ENCODE peak calls at places on chromosome 20, in five cellular contexts. S is lung microvascular endothelial cell, W is ovary, M is Calu3, B is fibroblast of pulmonary artery. Z is an unnamed sample.
A peak's percentile ranks its signal among the peaks of the same experiment; 100 is the strongest.

GRCh38 chr20:57078101-57078500 is 188.3 kb downstream of the BMP7 start:
- DNase-seq in S (no peak), W (no peak), M (no peak), B (no peak), Z (no peak)

GRCh38 chr20:2820084-2820895 is 4.1 kb downstream of the TMEM239 start:
- DNase-seq in S (no peak), W (peak; percentile 80), M (no peak), B (peak; percentile 76), Z (no peak)

GRCh38 chr20:1802385-1803215 is 92.6 kb upstream of the SIRPA start:
- DNase-seq in S (peak; percentile 81), W (peak; percentile 55), M (peak; percentile 63), B (peak; percentile 71), Z (peak; percentile 55)

GRCh38 chr20:25242231-25242630 is 5.7 kb upstream of the PYGB start:
- DNase-seq in S (no peak), W (no peak), M (no peak), B (no peak), Z (no peak)

GRCh38 chr20:33069706-33070105 is 9.7 kb upstream of the BPIFB4 start:
- DNase-seq in S (no peak), W (no peak), M (no peak), B (no peak), Z (no peak)

GRCh38 chr20:44384423-44385027 is 29.0 kb downstream of the HNF4A start:
- DNase-seq in S (peak; percentile 60), W (peak; percentile 86), M (peak; percentile 94), B (peak; percentile 65), Z (peak; percentile 88)

GRCh38 chr20:32333988-32334885 is 23.9 kb upstream of the ASXL1 start:
- DNase-seq in S (peak; percentile 91), W (no peak), M (peak; percentile 81), B (peak; percentile 84), Z (no peak)

GRCh38 chr20:64131406-64131805 is 24.0 kb upstream of the NPBWR2 start:
- DNase-seq in S (peak; percentile 31), W (no peak), M (peak; percentile 67), B (peak; percentile 8), Z (peak; percentile 67)

GRCh38 chr20:46056970-46057855 is 28.2 kb downstream of the SLC12A5 start:
- DNase-seq in S (peak; percentile 59), W (peak; percentile 84), M (no peak), B (peak; percentile 57), Z (peak; percentile 70)

Z was measured in HTR-8/SVneo.